ENCODE peak calls at places on chromosomes 5 and 9, in six cellular contexts. One of them, this sample, is unnamed.

GRCh38 chr9:77909306-77909705 is 122.3 kb downstream of the GNAQ start:
- DNase-seq in mammary epithelial cell: no peak
- DNase-seq in activated CD8-positive, alpha-beta memory T cell treated with anti-CD3 and anti-CD28 coated beads for 24 hours: no peak
- DNase-seq in cardiac fibroblast: no peak
- DNase-seq in T-helper 2 cell: no peak
- DNase-seq in stimulated activated CD4-positive, alpha-beta T cell treated with anti-CD3 and anti-CD28 coated beads, Interleukin-1b, Interleukin-23, amount 100 ng/mL, for 1 hour: no peak
- DNase-seq in this sample: no peak

GRCh38 chr5:9653811-9654210 is 23.7 kb upstream of the TAS2R1 start:
- DNase-seq in mammary epithelial cell: peak; percentile 78
- DNase-seq in activated CD8-positive, alpha-beta memory T cell treated with anti-CD3 and anti-CD28 coated beads for 24 hours: no peak
- DNase-seq in cardiac fibroblast: peak; percentile 95
- DNase-seq in T-helper 2 cell: no peak
- DNase-seq in stimulated activated CD4-positive, alpha-beta T cell treated with anti-CD3 and anti-CD28 coated beads, Interleukin-1b, Interleukin-23, amount 100 ng/mL, for 1 hour: no peak
- DNase-seq in this sample: peak; percentile 53

GRCh38 chr5:161150589-161150988 is 298.6 kb upstream of the ATP10B start:
- DNase-seq in mammary epithelial cell: no peak
- DNase-seq in activated CD8-positive, alpha-beta memory T cell treated with anti-CD3 and anti-CD28 coated beads for 24 hours: no peak
- DNase-seq in cardiac fibroblast: no peak
- DNase-seq in T-helper 2 cell: no peak
- DNase-seq in stimulated activated CD4-positive, alpha-beta T cell treated with anti-CD3 and anti-CD28 coated beads, Interleukin-1b, Interleukin-23, amount 100 ng/mL, for 1 hour: no peak
- DNase-seq in this sample: no peak

GRCh38 chr9:27726244-27727141 is 153.2 kb upstream of the C9orf72 start:
- DNase-seq in mammary epithelial cell: peak; percentile 60
- DNase-seq in activated CD8-positive, alpha-beta memory T cell treated with anti-CD3 and anti-CD28 coated beads for 24 hours: peak; percentile 67
- DNase-seq in cardiac fibroblast: peak; percentile 75
- DNase-seq in T-helper 2 cell: no peak
- DNase-seq in stimulated activated CD4-positive, alpha-beta T cell treated with anti-CD3 and anti-CD28 coated beads, Interleukin-1b, Interleukin-23, amount 100 ng/mL, for 1 hour: peak; percentile 11
- DNase-seq in this sample: peak; percentile 75

GRCh38 chr9:92564982-92565381 is 29.2 kb upstream of the ECM2 start:
- DNase-seq in mammary epithelial cell: no peak
- DNase-seq in activated CD8-positive, alpha-beta memory T cell treated with anti-CD3 and anti-CD28 coated beads for 24 hours: no peak
- DNase-seq in cardiac fibroblast: peak; percentile 9
- DNase-seq in T-helper 2 cell: no peak
- DNase-seq in stimulated activated CD4-positive, alpha-beta T cell treated with anti-CD3 and anti-CD28 coated beads, Interleukin-1b, Interleukin-23, amount 100 ng/mL, for 1 hour: no peak
- DNase-seq in this sample: no peak

GRCh38 chr5:132103380-132103951 is 29.9 kb downstream of the CSF2 start:
- DNase-seq in mammary epithelial cell: peak; percentile 94
- DNase-seq in activated CD8-positive, alpha-beta memory T cell treated with anti-CD3 and anti-CD28 coated beads for 24 hours: peak; percentile 83
- DNase-seq in cardiac fibroblast: peak; percentile 90
- DNase-seq in T-helper 2 cell: no peak
- DNase-seq in stimulated activated CD4-positive, alpha-beta T cell treated with anti-CD3 and anti-CD28 coated beads, Interleukin-1b, Interleukin-23, amount 100 ng/mL, for 1 hour: no peak
- DNase-seq in this sample: peak; percentile 95

GRCh38 chr5:128464596-128464995 is 73.4 kb downstream of the FBN2 start:
- DNase-seq in mammary epithelial cell: no peak
- DNase-seq in activated CD8-positive, alpha-beta memory T cell treated with anti-CD3 and anti-CD28 coated beads for 24 hours: no peak
- DNase-seq in cardiac fibroblast: no peak
- DNase-seq in T-helper 2 cell: no peak
- DNase-seq in stimulated activated CD4-positive, alpha-beta T cell treated with anti-CD3 and anti-CD28 coated beads, Interleukin-1b, Interleukin-23, amount 100 ng/mL, for 1 hour: no peak
- DNase-seq in this sample: no peak

GRCh38 chr5:82073179-82073578 is 101.4 kb downstream of the ATG10 start:
- DNase-seq in mammary epithelial cell: no peak
- DNase-seq in activated CD8-positive, alpha-beta memory T cell treated with anti-CD3 and anti-CD28 coated beads for 24 hours: no peak
- DNase-seq in cardiac fibroblast: no peak
- DNase-seq in T-helper 2 cell: no peak
- DNase-seq in stimulated activated CD4-positive, alpha-beta T cell treated with anti-CD3 and anti-CD28 coated beads, Interleukin-1b, Interleukin-23, amount 100 ng/mL, for 1 hour: no peak
- DNase-seq in this sample: peak; percentile 77

GRCh38 chr5:14155730-14156129 is 12.6 kb downstream of the TRIO start:
- DNase-seq in mammary epithelial cell: no peak
- DNase-seq in activated CD8-positive, alpha-beta memory T cell treated with anti-CD3 and anti-CD28 coated beads for 24 hours: no peak
- DNase-seq in cardiac fibroblast: no peak
- DNase-seq in T-helper 2 cell: no peak
- DNase-seq in stimulated activated CD4-positive, alpha-beta T cell treated with anti-CD3 and anti-CD28 coated beads, Interleukin-1b, Interleukin-23, amount 100 ng/mL, for 1 hour: no peak
- DNase-seq in this sample: no peak

GRCh38 chr9:71363286-71363961 is 242.0 kb upstream of the TRPM3 start:
- DNase-seq in mammary epithelial cell: no peak
- DNase-seq in activated CD8-positive, alpha-beta memory T cell treated with anti-CD3 and anti-CD28 coated beads for 24 hours: no peak
- DNase-seq in cardiac fibroblast: no peak
- DNase-seq in T-helper 2 cell: no peak
- DNase-seq in stimulated activated CD4-positive, alpha-beta T cell treated with anti-CD3 and anti-CD28 coated beads, Interleukin-1b, Interleukin-23, amount 100 ng/mL, for 1 hour: no peak
- DNase-seq in this sample: no peak

GRCh38 chr9:21561502-21561901 is 79.4 kb upstream of the IFNE start:
- DNase-seq in mammary epithelial cell: no peak
- DNase-seq in activated CD8-positive, alpha-beta memory T cell treated with anti-CD3 and anti-CD28 coated beads for 24 hours: no peak
- DNase-seq in cardiac fibroblast: no peak
- DNase-seq in T-helper 2 cell: no peak
- DNase-seq in stimulated activated CD4-positive, alpha-beta T cell treated with anti-CD3 and anti-CD28 coated beads, Interleukin-1b, Interleukin-23, amount 100 ng/mL, for 1 hour: no peak
- DNase-seq in this sample: no peak

This sample was measured in renal cortical epithelial cell.